ENCODE peak calls at places on chromosome 11, in ten cellular contexts. One of them, this sample, is unnamed.

GRCh38 chr11:117941163-117941707 is 12.0 kb upstream of the TMPRSS13 start:
- DNase-seq in glutamatergic neuron: no peak
- DNase-seq in mucosa of gallbladder: peak
- DNase-seq in stimulated activated CD4-positive, alpha-beta T cell treated with anti-CD3 and anti-CD28 coated beads, Interleukin-15, amount 100 ng/mL, for 24 hours: no peak
- DNase-seq in HFFc6: no peak
- DNase-seq in SW 1271: no peak
- DNase-seq in glomerular endothelial cell: no peak
- DNase-seq in RCC 7860: no peak
- DNase-seq in activated CD4-positive, alpha-beta T cell treated with anti-CD3 and anti-CD28 coated beads, Interleukin-2, amount 50 U/mL, for 1 hour: no peak
- DNase-seq in dermis microvascular lymphatic vessel endothelial cell: no peak
- DNase-seq in this sample: no peak

GRCh38 chr11:76074178-76075112 is 131.9 kb downstream of the WNT11 start:
- DNase-seq in glutamatergic neuron: no peak
- DNase-seq in RCC 7860: no peak
- DNase-seq in SW 1271: peak
- DNase-seq in HFFc6: peak
- DNase-seq in glomerular endothelial cell: no peak
- DNase-seq in dermis microvascular lymphatic vessel endothelial cell: peak
- DNase-seq in stimulated activated CD4-positive, alpha-beta T cell treated with anti-CD3 and anti-CD28 coated beads, Interleukin-15, amount 100 ng/mL, for 24 hours: no peak
- DNase-seq in mucosa of gallbladder: no peak
- DNase-seq in activated CD4-positive, alpha-beta T cell treated with anti-CD3 and anti-CD28 coated beads, Interleukin-2, amount 50 U/mL, for 1 hour: no peak
- DNase-seq in this sample: no peak

GRCh38 chr11:15519124-15519791 is 404.5 kb downstream of the INSC start:
- DNase-seq in SW 1271: no peak
- DNase-seq in glomerular endothelial cell: no peak
- DNase-seq in HFFc6: no peak
- DNase-seq in RCC 7860: no peak
- DNase-seq in dermis microvascular lymphatic vessel endothelial cell: no peak
- DNase-seq in mucosa of gallbladder: no peak
- DNase-seq in glutamatergic neuron: no peak
- DNase-seq in stimulated activated CD4-positive, alpha-beta T cell treated with anti-CD3 and anti-CD28 coated beads, Interleukin-15, amount 100 ng/mL, for 24 hours: no peak
- DNase-seq in activated CD4-positive, alpha-beta T cell treated with anti-CD3 and anti-CD28 coated beads, Interleukin-2, amount 50 U/mL, for 1 hour: no peak
- DNase-seq in this sample: no peak

GRCh38 chr11:91104237-91104636 is 881.4 kb upstream of the CHORDC1 start:
- DNase-seq in stimulated activated CD4-positive, alpha-beta T cell treated with anti-CD3 and anti-CD28 coated beads, Interleukin-15, amount 100 ng/mL, for 24 hours: no peak
- DNase-seq in RCC 7860: peak
- DNase-seq in dermis microvascular lymphatic vessel endothelial cell: no peak
- DNase-seq in activated CD4-positive, alpha-beta T cell treated with anti-CD3 and anti-CD28 coated beads, Interleukin-2, amount 50 U/mL, for 1 hour: no peak
- DNase-seq in SW 1271: peak
- DNase-seq in mucosa of gallbladder: no peak
- DNase-seq in glutamatergic neuron: no peak
- DNase-seq in glomerular endothelial cell: no peak
- DNase-seq in HFFc6: no peak
- DNase-seq in this sample: no peak

GRCh38 chr11:47179655-47179991 is 2.9 kb upstream of the ARFGAP2 start:
- DNase-seq in glutamatergic neuron: peak
- DNase-seq in HFFc6: peak
- DNase-seq in SW 1271: peak
- DNase-seq in dermis microvascular lymphatic vessel endothelial cell: peak
- DNase-seq in glomerular endothelial cell: no peak
- DNase-seq in mucosa of gallbladder: no peak
- DNase-seq in RCC 7860: peak
- DNase-seq in activated CD4-positive, alpha-beta T cell treated with anti-CD3 and anti-CD28 coated beads, Interleukin-2, amount 50 U/mL, for 1 hour: peak
- DNase-seq in stimulated activated CD4-positive, alpha-beta T cell treated with anti-CD3 and anti-CD28 coated beads, Interleukin-15, amount 100 ng/mL, for 24 hours: peak
- DNase-seq in this sample: peak

GRCh38 chr11:5596611-5597201 is at the start of gene TRIM6:
- DNase-seq in dermis microvascular lymphatic vessel endothelial cell: peak
- DNase-seq in activated CD4-positive, alpha-beta T cell treated with anti-CD3 and anti-CD28 coated beads, Interleukin-2, amount 50 U/mL, for 1 hour: no peak
- DNase-seq in stimulated activated CD4-positive, alpha-beta T cell treated with anti-CD3 and anti-CD28 coated beads, Interleukin-15, amount 100 ng/mL, for 24 hours: peak
- DNase-seq in glutamatergic neuron: peak
- DNase-seq in RCC 7860: peak
- DNase-seq in HFFc6: peak
- DNase-seq in glomerular endothelial cell: no peak
- DNase-seq in SW 1271: no peak
- DNase-seq in mucosa of gallbladder: peak
- DNase-seq in this sample: peak

GRCh38 chr11:72676874-72677341 is 2.7 kb upstream of the PDE2A start:
- DNase-seq in activated CD4-positive, alpha-beta T cell treated with anti-CD3 and anti-CD28 coated beads, Interleukin-2, amount 50 U/mL, for 1 hour: peak
- DNase-seq in dermis microvascular lymphatic vessel endothelial cell: peak
- DNase-seq in stimulated activated CD4-positive, alpha-beta T cell treated with anti-CD3 and anti-CD28 coated beads, Interleukin-15, amount 100 ng/mL, for 24 hours: peak
- DNase-seq in HFFc6: peak
- DNase-seq in RCC 7860: no peak
- DNase-seq in glomerular endothelial cell: no peak
- DNase-seq in mucosa of gallbladder: peak
- DNase-seq in SW 1271: no peak
- DNase-seq in glutamatergic neuron: peak
- DNase-seq in this sample: peak

GRCh38 chr11:113690619-113691569 is 15.2 kb downstream of the TMPRSS5 start:
- DNase-seq in RCC 7860: peak
- DNase-seq in HFFc6: peak
- DNase-seq in activated CD4-positive, alpha-beta T cell treated with anti-CD3 and anti-CD28 coated beads, Interleukin-2, amount 50 U/mL, for 1 hour: no peak
- DNase-seq in dermis microvascular lymphatic vessel endothelial cell: no peak
- DNase-seq in glutamatergic neuron: no peak
- DNase-seq in mucosa of gallbladder: peak
- DNase-seq in stimulated activated CD4-positive, alpha-beta T cell treated with anti-CD3 and anti-CD28 coated beads, Interleukin-15, amount 100 ng/mL, for 24 hours: peak
- DNase-seq in glomerular endothelial cell: no peak
- DNase-seq in SW 1271: peak
- DNase-seq in this sample: peak

GRCh38 chr11:3049430-3050243 is 7.6 kb downstream of the CARS1 start:
- DNase-seq in dermis microvascular lymphatic vessel endothelial cell: peak
- DNase-seq in HFFc6: peak
- DNase-seq in SW 1271: peak
- DNase-seq in stimulated activated CD4-positive, alpha-beta T cell treated with anti-CD3 and anti-CD28 coated beads, Interleukin-15, amount 100 ng/mL, for 24 hours: peak
- DNase-seq in activated CD4-positive, alpha-beta T cell treated with anti-CD3 and anti-CD28 coated beads, Interleukin-2, amount 50 U/mL, for 1 hour: peak
- DNase-seq in RCC 7860: peak
- DNase-seq in mucosa of gallbladder: peak
- DNase-seq in glomerular endothelial cell: peak
- DNase-seq in glutamatergic neuron: no peak
- DNase-seq in this sample: peak

GRCh38 chr11:46362146-46363030 is 15.1 kb downstream of the DGKZ start:
- DNase-seq in mucosa of gallbladder: no peak
- DNase-seq in RCC 7860: no peak
- DNase-seq in glomerular endothelial cell: no peak
- DNase-seq in HFFc6: no peak
- DNase-seq in stimulated activated CD4-positive, alpha-beta T cell treated with anti-CD3 and anti-CD28 coated beads, Interleukin-15, amount 100 ng/mL, for 24 hours: no peak
- DNase-seq in SW 1271: no peak
- DNase-seq in activated CD4-positive, alpha-beta T cell treated with anti-CD3 and anti-CD28 coated beads, Interleukin-2, amount 50 U/mL, for 1 hour: no peak
- DNase-seq in glutamatergic neuron: no peak
- DNase-seq in dermis microvascular lymphatic vessel endothelial cell: no peak
- DNase-seq in this sample: no peak

This sample was measured in body of pancreas.